ENCODE peak calls at places on chromosomes 1 and 21, in seven cellular contexts. X is T47D; C is stimulated activated effector memory CD8-positive, alpha-beta T cell treated with anti-CD3 and anti-CD28 coated beads, Interleukin-12 subunit alpha, Interleukin-12 subunit beta, amount 100 ng/mL, for 72 hours; N is uterus; E is hepatic stellate cell; L is small intestine; K is psoas muscle. V is an unnamed sample.
A peak's percentile ranks its signal among the peaks of the same experiment; 100 is the strongest.

GRCh38 chr21:46149205-46149901 is 6.0 kb downstream of the FTCD start:
- DNase-seq in L (no peak), C (no peak), E (no peak), X (no peak), K (no peak), N (peak; percentile 10), V (no peak)

GRCh38 chr1:166808959-166809358 is 30.3 kb upstream of the POGK start:
- DNase-seq in C (no peak), X (no peak), N (no peak), E (no peak), L (no peak), K (no peak), V (no peak)

GRCh38 chr1:221708987-221709386 is 32.9 kb downstream of the DUSP10 start:
- DNase-seq in E (no peak), N (peak; percentile 38), K (no peak), X (peak; percentile 81), C (no peak), L (peak; percentile 62), V (peak; percentile 28)

GRCh38 chr1:248852548-248852947 is 6.3 kb downstream of the ZNF692 start:
- DNase-seq in X (no peak), K (no peak), C (no peak), E (no peak), N (no peak), L (no peak), V (no peak)

GRCh38 chr21:35561076-35561475 is 499.2 kb downstream of the SETD4 start:
- DNase-seq in K (no peak), E (no peak), C (no peak), X (no peak), N (no peak), L (no peak), V (no peak)

GRCh38 chr1:10730985-10731384 is 65.5 kb downstream of the CASZ1 start:
- DNase-seq in E (no peak), N (no peak), L (peak; percentile 94), C (no peak), K (no peak), X (peak; percentile 27), V (no peak)

GRCh38 chr1:19772053-19772452 is 27.7 kb downstream of the TMCO4 start:
- DNase-seq in L (no peak), N (no peak), K (no peak), C (no peak), X (no peak), E (no peak), V (no peak)

GRCh38 chr1:107599220-107599619 is 365.8 kb downstream of the VAV3 start:
- DNase-seq in E (no peak), N (no peak), K (no peak), X (no peak), L (no peak), C (no peak), V (no peak)

GRCh38 chr1:165764277-165764676 is 4.4 kb downstream of the TMCO1 start:
- DNase-seq in C (no peak), X (no peak), L (no peak), N (no peak), E (no peak), K (no peak), V (no peak)

GRCh38 chr1:108570128-108570527 is 10.2 kb downstream of the EEIG2 start:
- DNase-seq in L (peak; percentile 48), X (peak; percentile 58), C (no peak), E (peak; percentile 10), K (no peak), N (no peak), V (no peak)

GRCh38 chr1:44036409-44037111 is 5.3 kb upstream of the SLC6A9 start:
- DNase-seq in N (peak; percentile 50), L (peak; percentile 76), E (peak; percentile 71), X (peak; percentile 73), K (peak; percentile 55), C (peak; percentile 49), V (peak; percentile 67)

GRCh38 chr1:26015358-26015757 is 6.2 kb upstream of the EXTL1 start:
- DNase-seq in L (no peak), X (peak; percentile 42), C (no peak), N (no peak), K (no peak), E (no peak), V (no peak)

GRCh38 chr1:20728371-20729154 is 3.9 kb downstream of the SH2D5 start:
- DNase-seq in N (no peak), E (no peak), L (no peak), K (no peak), C (no peak), X (no peak), V (no peak)

GRCh38 chr21:44912158-44912473 is 8.6 kb downstream of the ITGB2 start:
- DNase-seq in L (no peak), N (no peak), C (no peak), X (no peak), K (no peak), E (no peak), V (no peak)